ENCODE peak calls at places on chromosomes 6 and 20, in six cellular contexts. F is H1, R is osteoblast, X is lower lobe of right lung, A is OCI-LY7, B is AG04450. G is an unnamed sample.

GRCh38 chr6:142819603-142820335 is 125.2 kb downstream of the HIVEP2 start:
- DNase-seq in X (no peak), F (no peak), R (no peak), B (no peak), A (peak), G (no peak)

GRCh38 chr20:25249198-25249931 is 1.5 kb downstream of the PYGB start:
- DNase-seq in F (no peak), R (peak), X (no peak), A (peak), B (no peak), G (no peak)

GRCh38 chr20:63100401-63100925 is 93.7 kb upstream of the BHLHE23 start:
- DNase-seq in A (no peak), R (peak), F (peak), X (peak), B (no peak), G (no peak)

GRCh38 chr20:51318058-51318960 is 224.2 kb downstream of the NFATC2 start:
- DNase-seq in X (peak), A (peak), F (peak), B (no peak), R (no peak), G (peak)

GRCh38 chr20:50673831-50674825 is 17.2 kb downstream of the RIPOR3 start:
- DNase-seq in X (no peak), A (no peak), F (no peak), R (no peak), B (no peak), G (no peak)

GRCh38 chr6:36727491-36728021 is 29.9 kb downstream of the RAB44 start:
- DNase-seq in F (no peak), R (peak), A (no peak), X (peak), B (no peak), G (no peak)

GRCh38 chr20:14374191-14374590 is 36.8 kb upstream of the FLRT3 start:
- DNase-seq in B (no peak), R (no peak), A (no peak), F (no peak), X (no peak), G (no peak)

GRCh38 chr6:2055914-2056313 is 189.5 kb downstream of the GMDS start:
- DNase-seq in F (no peak), X (no peak), B (no peak), A (no peak), R (no peak), G (no peak)

GRCh38 chr6:80460396-80460912 is 354.0 kb downstream of the BCKDHB start:
- DNase-seq in F (no peak), B (no peak), X (no peak), A (no peak), R (no peak), G (no peak)

GRCh38 chr6:119110601-119111548 is 32.4 kb upstream of the FAM184A start:
- DNase-seq in F (no peak), X (no peak), B (no peak), R (peak), A (peak), G (peak)

GRCh38 chr6:134432036-134432435 is 114.1 kb upstream of the SGK1 start:
- DNase-seq in F (no peak), X (no peak), A (no peak), B (no peak), R (no peak), G (no peak)

GRCh38 chr6:41636803-41637178 is 1.5 kb upstream of the MDFI start:
- DNase-seq in X (peak), B (no peak), F (peak), R (peak), A (no peak), G (no peak)

GRCh38 chr6:41934278-41935189 is 7.1 kb downstream of the CCND3 start:
- DNase-seq in B (no peak), F (no peak), R (no peak), A (no peak), X (no peak), G (no peak)

GRCh38 chr20:49132995-49133451 is 55.1 kb downstream of the STAU1 start:
- DNase-seq in F (no peak), B (peak), A (peak), R (peak), X (no peak), G (no peak)

GRCh38 chr6:93621400-93621799 is 202.0 kb upstream of the EPHA7 start:
- DNase-seq in F (no peak), B (no peak), A (no peak), X (no peak), R (no peak), G (no peak)

GRCh38 chr6:161076211-161076677 is 84.7 kb downstream of the MAP3K4 start:
- DNase-seq in B (no peak), R (no peak), F (no peak), X (no peak), A (no peak), G (peak)

GRCh38 chr6:167493961-167494697 is 169.2 kb downstream of the TTLL2 start:
- DNase-seq in B (no peak), X (no peak), F (no peak), R (no peak), A (no peak), G (no peak)

GRCh38 chr6:90284745-90285481 is 11.7 kb downstream of the BACH2 start:
- DNase-seq in A (no peak), F (no peak), X (no peak), B (no peak), R (no peak), G (peak)

GRCh38 chr6:50714487-50715379 is 1.4 kb downstream of the TFAP2D start:
- DNase-seq in X (no peak), A (no peak), F (peak), R (peak), B (no peak), G (no peak)

GRCh38 chr6:159904497-159904911 is 13.7 kb downstream of the MAS1 start:
- DNase-seq in R (no peak), X (no peak), F (no peak), B (no peak), A (no peak), G (no peak)

GRCh38 chr6:6319947-6320811 is at the start of gene F13A1:
- DNase-seq in A (peak), R (no peak), F (peak), B (no peak), X (peak), G (no peak)

GRCh38 chr6:157240059-157240959 is 83.0 kb downstream of the TMEM242 start:
- DNase-seq in F (no peak), A (no peak), R (peak), B (no peak), X (no peak), G (no peak)

GRCh38 chr20:36779656-36780025 is 6.1 kb upstream of the DSN1 start:
- DNase-seq in R (peak), F (no peak), X (no peak), B (no peak), A (no peak), G (no peak)

GRCh38 chr20:20492521-20493334 is 124.8 kb downstream of the INSM1 start:
- DNase-seq in A (no peak), F (no peak), B (no peak), R (no peak), X (no peak), G (no peak)

GRCh38 chr20:11130554-11131166 is 456.9 kb upstream of the JAG1 start:
- DNase-seq in X (no peak), B (no peak), R (no peak), F (no peak), A (no peak), G (no peak)

DNA sequence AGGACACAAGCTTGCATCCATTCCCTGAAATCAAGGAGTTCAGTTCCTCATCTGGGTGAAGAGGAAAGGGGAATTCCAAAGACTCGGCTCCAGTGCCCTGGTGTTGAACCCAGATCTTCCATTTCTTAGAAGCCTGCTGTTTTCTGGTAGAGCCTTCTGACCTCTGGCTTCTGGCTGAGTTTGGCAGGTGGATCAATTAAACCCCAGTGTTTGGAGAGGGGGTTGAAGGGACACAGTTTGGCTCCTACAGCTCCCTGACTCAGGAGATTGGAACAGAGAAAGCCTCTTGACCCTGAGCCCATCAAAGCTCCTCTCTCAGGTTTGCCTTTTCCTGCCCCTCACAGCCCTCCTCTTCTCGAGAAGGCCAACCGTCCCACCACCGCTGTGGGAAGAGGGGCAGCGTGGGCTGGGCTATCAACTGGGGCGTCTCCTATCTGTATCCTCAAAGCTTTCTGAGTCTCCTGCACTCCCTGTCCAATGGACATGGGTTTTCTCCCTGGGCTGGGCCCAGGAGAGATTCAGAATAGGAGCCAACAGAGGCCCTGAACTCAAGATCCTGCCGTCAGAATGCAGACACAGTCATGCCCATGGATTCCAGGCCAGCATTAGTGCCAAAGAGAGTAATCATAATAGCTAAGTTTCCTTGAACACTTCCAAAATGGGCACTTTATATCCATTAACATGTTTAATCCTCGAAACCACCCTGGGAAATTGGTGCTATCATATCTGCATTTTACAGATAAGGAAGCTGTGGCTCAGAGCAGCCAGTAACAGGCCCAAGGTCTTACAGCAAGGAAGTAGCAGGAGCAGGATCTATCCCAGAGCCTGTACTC is 146.3 kb downstream of the VEGFA start:
- DNase-seq in F (no peak), R (peak), A (no peak), X (peak), B (no peak), G (no peak)
- H3K4me3 ChIP-seq in F (no peak), R (no peak), A (no peak), X (no peak), B (no peak), G (no peak)

GRCh38 chr6:155267411-155267810 is 3.6 kb downstream of the CLDN20 start:
- DNase-seq in R (no peak), B (no peak), A (no peak), X (no peak), F (no peak), G (no peak)
- H3K4me3 ChIP-seq in R (no peak), B (no peak), A (no peak), X (no peak), F (no peak), G (no peak)

DNA sequence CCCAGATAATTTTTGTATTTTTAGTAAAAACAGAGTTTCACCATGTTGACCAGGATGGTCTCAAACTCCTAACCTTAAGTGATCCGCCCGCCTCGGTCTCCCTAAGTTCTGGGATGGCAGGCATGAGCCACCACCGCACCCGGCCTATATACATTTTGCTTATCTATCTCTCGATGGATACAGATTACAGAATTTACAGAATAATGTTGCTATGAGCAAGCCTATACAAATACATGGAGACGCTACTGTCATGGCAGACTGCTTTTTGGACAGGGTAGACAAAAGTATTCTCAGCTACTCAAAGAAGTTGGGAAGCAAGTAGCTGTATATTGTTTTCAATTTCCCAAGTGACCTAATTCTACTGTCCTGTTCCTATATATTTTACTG is 1.6 kb downstream of the HSPA1L start:
- DNase-seq in X (peak), F (no peak), R (no peak), B (no peak), A (no peak), G (no peak)
- H3K4me3 ChIP-seq in X (peak), F (peak), R (peak), B (no peak), A (no peak), G (no peak)

GRCh38 chr20:31698803-31699718 is 23.6 kb downstream of the BCL2L1 start:
- DNase-seq in F (no peak), B (peak), R (peak), X (peak), A (peak), G (no peak)
- H3K4me3 ChIP-seq in F (no peak), B (no peak), R (no peak), X (no peak), A (peak), G (no peak)